ENCODE peak calls at places on chromosomes 7 and 10, in six cellular contexts. Z, H, D, B, V and M are unnamed samples.

GRCh38 chr7:33806284-33807157 is 98.8 kb upstream of the BMPER start:
- DNase-seq in H (peak), D (peak), Z (no peak), B (peak), V (no peak), M (no peak)

GRCh38 chr10:6778992-6779701 is 199.1 kb upstream of the PRKCQ start:
- DNase-seq in V (no peak), D (no peak), Z (no peak), B (peak), H (peak), M (no peak)

GRCh38 chr10:61993676-61994401 is 92.3 kb downstream of the ARID5B start:
- DNase-seq in B (no peak), V (no peak), D (no peak), Z (no peak), H (no peak), M (no peak)

GRCh38 chr7:6026011-6026819 is 5.0 kb upstream of the ANKRD61 start:
- DNase-seq in V (peak), Z (peak), D (peak), B (peak), H (peak), M (peak)

GRCh38 chr10:680146-680545 is 9.3 kb downstream of the DIP2C start:
- DNase-seq in D (peak), H (no peak), Z (no peak), V (no peak), B (no peak), M (no peak)

GRCh38 chr10:23172846-23173548 is 19.1 kb upstream of the PTF1A start:
- DNase-seq in H (no peak), Z (no peak), V (no peak), D (no peak), B (no peak), M (peak)

GRCh38 chr7:94888542-94888941 is 18.9 kb upstream of the PPP1R9A start:
- DNase-seq in H (peak), Z (no peak), V (no peak), B (no peak), D (no peak), M (no peak)

GRCh38 chr10:100522945-100523344 is 3.3 kb upstream of the SEC31B start:
- DNase-seq in Z (no peak), D (no peak), V (no peak), H (no peak), B (peak), M (no peak)

GRCh38 chr7:24545215-24545614 is 28.0 kb upstream of the PALS2 start:
- DNase-seq in D (no peak), H (no peak), Z (no peak), B (no peak), V (no peak), M (no peak)

GRCh38 chr10:74598891-74599566 is 227.4 kb upstream of the KAT6B start:
- DNase-seq in H (peak), B (peak), V (no peak), Z (no peak), D (no peak), M (peak)

GRCh38 chr10:117536359-117536861 is 6.1 kb upstream of the EMX2 start:
- DNase-seq in V (no peak), D (no peak), H (no peak), B (no peak), Z (no peak), M (peak)

GRCh38 chr7:28434510-28434909 is 22.2 kb downstream of the CREB5 start:
- DNase-seq in V (no peak), H (no peak), B (no peak), Z (no peak), D (no peak), M (no peak)

GRCh38 chr7:155808551-155809331 is 3.5 kb downstream of the SHH start:
- DNase-seq in B (no peak), Z (peak), D (no peak), H (no peak), V (no peak), M (no peak)

GRCh38 chr10:49369216-49370162 is 26.4 kb downstream of the DRGX start:
- DNase-seq in H (no peak), Z (peak), B (no peak), D (no peak), V (no peak), M (no peak)

GRCh38 chr10:93288679-93289634 is 193.2 kb downstream of the MYOF start:
- DNase-seq in D (peak), B (peak), Z (no peak), V (peak), H (peak), M (peak)

GRCh38 chr10:59753267-59753666 is at the start of gene MRLN:
- DNase-seq in Z (no peak), V (no peak), H (no peak), D (no peak), B (no peak), M (no peak)

GRCh38 chr7:151398446-151399304 is 11.2 kb downstream of the WDR86 start:
- DNase-seq in H (peak), D (no peak), Z (peak), B (no peak), V (no peak), M (no peak)

GRCh38 chr7:128005117-128005516 is 26.1 kb downstream of the LRRC4 start:
- DNase-seq in V (peak), Z (no peak), B (no peak), H (no peak), D (no peak), M (no peak)

GRCh38 chr10:5035356-5035755 is 31.7 kb upstream of the AKR1C2 start:
- DNase-seq in Z (no peak), V (no peak), H (no peak), D (no peak), B (no peak), M (no peak)

GRCh38 chr10:60827791-60828488 is 49.7 kb downstream of the CDK1 start:
- DNase-seq in D (no peak), H (peak), B (peak), V (no peak), Z (no peak), M (no peak)

GRCh38 chr10:99540673-99541531 is 8.2 kb downstream of the NKX2-3 start:
- DNase-seq in V (no peak), D (no peak), Z (no peak), H (no peak), B (no peak), M (no peak)

GRCh38 chr10:76086571-76087260 is 655.3 kb downstream of the LRMDA start:
- DNase-seq in H (peak), V (no peak), Z (no peak), D (no peak), B (peak), M (no peak)

GRCh38 chr7:112395411-112395810 is 54.8 kb upstream of the IFRD1 start:
- DNase-seq in B (no peak), D (no peak), H (no peak), Z (no peak), V (no peak), M (no peak)

GRCh38 chr10:116168329-116168728 is 104.7 kb downstream of the GFRA1 start:
- DNase-seq in Z (no peak), B (no peak), V (no peak), D (no peak), H (no peak), M (no peak)

GRCh38 chr10:119428789-119429188 is 113.7 kb downstream of the RGS10 start:
- DNase-seq in D (no peak), V (no peak), B (peak), H (peak), Z (peak), M (no peak)

GRCh38 chr10:110822065-110822707 is 49.5 kb upstream of the PDCD4 start:
- DNase-seq in D (no peak), H (no peak), B (no peak), Z (no peak), V (no peak), M (no peak)

GRCh38 chr7:30136339-30136738 is 1.6 kb downstream of the MTURN start:
- DNase-seq in B (no peak), Z (peak), D (no peak), V (no peak), H (no peak), M (no peak)

GRCh38 chr10:6928531-6929080 is 348.5 kb upstream of the PRKCQ start:
- DNase-seq in V (no peak), Z (no peak), B (no peak), D (no peak), H (no peak), M (no peak)

GRCh38 chr7:157893535-157894044 is 556.8 kb downstream of the DNAJB6 start:
- DNase-seq in V (no peak), D (no peak), B (no peak), H (no peak), Z (peak), M (no peak)

GRCh38 chr10:42836096-42836495 is 53.5 kb downstream of the BMS1 start:
- DNase-seq in V (no peak), B (no peak), D (no peak), H (no peak), Z (no peak), M (no peak)

DNA sequence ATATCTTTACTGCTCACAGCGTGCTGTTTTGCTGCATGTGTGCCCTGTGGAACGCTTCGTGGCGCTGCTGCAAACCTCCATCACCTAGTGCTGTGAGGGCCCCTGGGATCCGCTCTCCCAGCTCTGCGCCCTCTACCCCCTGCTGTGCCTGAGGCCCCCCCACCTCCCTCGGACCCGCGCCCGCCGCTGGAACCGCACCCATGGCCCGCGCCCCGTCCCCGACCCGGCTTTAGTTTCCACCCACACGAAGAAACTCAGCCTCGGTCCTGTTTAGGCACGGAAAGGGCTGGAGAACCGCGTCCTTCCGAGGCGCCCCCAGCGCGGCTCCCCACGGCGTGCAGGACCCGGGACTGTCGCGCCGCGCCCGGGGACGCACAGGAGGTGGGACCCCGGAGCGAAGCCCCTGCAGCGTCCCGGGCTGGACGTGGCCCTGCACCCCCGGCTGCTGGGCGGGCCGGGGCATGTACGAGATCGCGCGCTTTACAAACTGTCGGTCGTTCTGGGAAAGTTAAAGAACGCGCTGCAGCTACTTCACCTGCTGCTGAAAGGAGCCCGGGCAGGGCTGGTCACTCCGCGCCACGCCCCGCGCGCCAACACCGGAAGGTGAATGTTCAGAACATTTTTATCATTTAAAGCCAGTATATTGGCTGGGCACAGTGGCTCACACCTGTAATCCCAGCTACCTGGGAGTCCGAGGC is 54.3 kb downstream of the BMS1 start:
- DNase-seq in V (no peak), D (no peak), Z (no peak), H (peak), B (peak), M (peak)
- TF ChIP-seq CTCF in V (no peak), D (peak), Z (no peak), H (peak), B (no peak), M (no peak)

GRCh38 chr7:23105644-23106490 is at the start of gene KLHL7:
- DNase-seq in H (peak), V (peak), D (peak), B (peak), Z (peak), M (peak)
- TF ChIP-seq CTCF in H (peak), V (no peak), D (peak), B (peak), Z (no peak), M (no peak)

GRCh38 chr10:122054046-122055025 is 65.4 kb downstream of the TACC2 start:
- DNase-seq in D (peak), Z (no peak), V (no peak), B (peak), H (peak), M (peak)
- TF ChIP-seq CTCF in D (peak), Z (peak), V (peak), B (peak), H (peak), M (peak)

DNA sequence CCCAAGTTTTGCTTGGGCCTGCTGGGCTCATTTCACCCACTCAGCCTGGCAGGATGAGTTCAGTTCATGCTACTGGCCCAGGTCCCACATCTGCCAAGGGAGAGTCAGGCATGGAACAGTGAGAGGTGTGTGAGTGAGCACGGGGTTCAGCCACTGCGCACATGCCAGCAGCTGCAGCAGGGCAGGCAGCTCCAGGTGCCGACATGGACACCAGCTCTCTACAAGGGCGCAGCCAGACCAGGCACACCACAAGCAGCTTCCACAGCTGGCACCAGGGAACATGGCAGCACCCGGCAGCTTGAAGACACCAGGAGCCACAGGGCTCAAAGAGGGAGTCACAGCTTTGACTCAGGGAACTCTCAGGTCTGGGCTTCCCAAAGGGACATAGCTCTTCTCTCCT is 938.0 kb downstream of the SORCS3 start:
- DNase-seq in D (no peak), B (no peak), H (no peak), Z (peak), V (no peak), M (no peak)
- TF ChIP-seq CTCF in D (no peak), B (no peak), H (no peak), Z (no peak), V (no peak), M (no peak)

GRCh38 chr10:70920519-70920918 is 32.2 kb upstream of the PCBD1 start:
- DNase-seq in Z (peak), H (no peak), V (no peak), D (no peak), B (no peak), M (no peak)
- TF ChIP-seq CTCF in Z (no peak), H (no peak), V (no peak), D (no peak), B (no peak), M (no peak)

GRCh38 chr7:74656911-74657691 is 417 bp upstream of the GTF2I start:
- DNase-seq in Z (peak), H (peak), V (peak), B (peak), D (peak), M (peak)
- TF ChIP-seq CTCF in Z (no peak), H (no peak), V (no peak), B (peak), D (peak), M (peak)

GRCh38 chr10:78630944-78631838 is 437.6 kb upstream of the ZMIZ1 start:
- DNase-seq in B (peak), V (no peak), Z (no peak), H (peak), D (peak), M (peak)
- TF ChIP-seq CTCF in B (no peak), V (no peak), Z (no peak), H (no peak), D (no peak), M (no peak)